ENCODE peak calls at places on chromosomes 12 and 14, in six cellular contexts. I is sigmoid colon, D is OCI-LY7, G is cardiac fibroblast, M is kidney, Y is AG09309. C is an unnamed sample.

GRCh38 chr14:22220427-22220826 is 368.6 kb downstream of the DAD1 start:
- DNase-seq in Y (no peak), G (peak), I (no peak), D (no peak), M (no peak), C (peak)

GRCh38 chr12:107593713-107594381 is 91.8 kb upstream of the PWP1 start:
- DNase-seq in G (peak), D (peak), M (no peak), I (no peak), Y (no peak), C (no peak)

GRCh38 chr12:20946732-20947131 is 136.2 kb downstream of the SLCO1B3 start:
- DNase-seq in G (peak), I (no peak), M (no peak), Y (no peak), D (peak), C (peak)

GRCh38 chr12:288687-289086 is 26.1 kb upstream of the SLC6A13 start:
- DNase-seq in I (no peak), G (peak), D (no peak), Y (peak), M (no peak), C (peak)

GRCh38 chr12:12791756-12792346 is 6.4 kb downstream of the APOLD1 start:
- DNase-seq in Y (no peak), I (peak), G (no peak), D (no peak), M (no peak), C (no peak)

GRCh38 chr14:75278422-75279152 is at the start of gene FOS:
- DNase-seq in D (peak), Y (no peak), G (peak), M (peak), I (peak), C (peak)

GRCh38 chr12:7107181-7108041 is 1.6 kb downstream of the C1RL start:
- DNase-seq in Y (no peak), D (no peak), G (peak), M (no peak), I (peak), C (peak)

GRCh38 chr14:105568859-105569766 is 42.7 kb downstream of the TMEM121 start:
- DNase-seq in G (no peak), Y (no peak), I (no peak), M (no peak), D (peak), C (no peak)

GRCh38 chr12:92899388-92900001 is 29.6 kb downstream of the EEA1 start:
- DNase-seq in D (no peak), I (peak), Y (peak), M (peak), G (peak), C (peak)

GRCh38 chr12:52645120-52645761 is 6.8 kb downstream of the KRT2 start:
- DNase-seq in G (no peak), Y (no peak), D (no peak), M (no peak), I (no peak), C (peak)

GRCh38 chr12:92403210-92404175 is 257.8 kb upstream of the BTG1 start:
- DNase-seq in M (no peak), G (no peak), I (no peak), D (peak), Y (no peak), C (no peak)

GRCh38 chr12:31629756-31630732 is 29.4 kb upstream of the ETFBKMT start:
- DNase-seq in D (no peak), Y (no peak), M (peak), G (peak), I (no peak), C (no peak)

GRCh38 chr12:107393043-107393725 is 292.4 kb upstream of the PWP1 start:
- DNase-seq in D (no peak), I (no peak), G (no peak), Y (no peak), M (no peak), C (peak)

GRCh38 chr14:71710001-71710400 is 222.2 kb upstream of the RGS6 start:
- DNase-seq in G (no peak), D (no peak), I (no peak), M (no peak), Y (no peak), C (no peak)

GRCh38 chr12:13177373-13177772 is 19.2 kb upstream of the EMP1 start:
- DNase-seq in D (no peak), M (no peak), Y (no peak), I (no peak), G (peak), C (peak)

GRCh38 chr14:39988939-39989338 is 556.7 kb upstream of the FBXO33 start:
- DNase-seq in M (no peak), D (peak), G (peak), I (no peak), Y (peak), C (peak)
- TF ChIP-seq CTCF in M (peak), D (peak), G (no peak), I (peak), Y (no peak), C (peak)

DNA sequence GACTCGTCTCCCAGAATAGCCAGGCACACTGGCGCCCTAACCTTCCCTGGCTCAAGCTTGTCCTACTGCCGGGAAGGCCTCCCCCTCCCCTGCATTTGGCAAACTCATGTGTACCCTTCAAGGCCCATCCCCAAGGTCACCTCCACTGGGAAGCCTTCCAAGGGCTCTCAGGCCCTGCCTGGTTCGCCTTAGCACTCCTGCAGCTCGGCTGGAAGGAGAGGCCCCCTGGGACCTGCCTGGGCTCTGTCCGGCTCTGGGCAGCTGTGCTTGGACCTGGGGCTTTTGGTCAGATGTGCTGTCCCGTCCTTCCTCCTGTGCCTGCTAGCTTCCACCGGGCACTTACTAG is 15.6 kb upstream of the DLK1 start:
- DNase-seq in M (no peak), Y (no peak), D (no peak), I (no peak), G (no peak), C (no peak)
- H3K4me3 ChIP-seq in M (no peak), Y (no peak), D (no peak), I (no peak), G (no peak), C (no peak)

GRCh38 chr12:48924617-48925217 is 575 bp downstream of the FKBP11 start:
- DNase-seq in G (peak), Y (no peak), I (peak), M (peak), D (peak), C (peak)
- TF ChIP-seq CTCF in G (peak), Y (peak), I (peak), M (peak), D (peak), C (peak)

DNA sequence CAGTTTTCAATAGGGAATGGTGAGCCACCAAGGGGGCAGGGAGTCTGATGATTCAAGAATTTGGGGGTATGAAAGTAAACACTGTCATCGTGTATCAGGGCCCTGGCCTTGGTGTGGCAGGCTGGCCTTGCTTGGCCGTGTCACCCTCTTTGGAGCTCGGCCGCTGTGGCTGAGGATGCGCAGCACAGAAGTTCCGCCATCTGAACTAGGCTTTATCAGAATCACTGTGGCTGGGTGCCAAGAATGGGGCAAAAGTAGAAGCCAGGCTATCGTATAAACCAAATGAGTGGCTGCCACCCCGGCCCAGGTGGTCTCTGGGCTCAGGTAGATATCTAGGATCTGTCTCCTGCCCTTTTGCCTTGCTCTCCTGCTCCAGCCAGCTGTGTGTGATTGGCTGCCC is 137.4 kb downstream of the PAPOLA start:
- DNase-seq in D (no peak), G (no peak), M (no peak), I (no peak), Y (no peak), C (no peak)
- H3K4me3 ChIP-seq in D (no peak), G (no peak), M (no peak), I (no peak), Y (no peak), C (no peak)

DNA sequence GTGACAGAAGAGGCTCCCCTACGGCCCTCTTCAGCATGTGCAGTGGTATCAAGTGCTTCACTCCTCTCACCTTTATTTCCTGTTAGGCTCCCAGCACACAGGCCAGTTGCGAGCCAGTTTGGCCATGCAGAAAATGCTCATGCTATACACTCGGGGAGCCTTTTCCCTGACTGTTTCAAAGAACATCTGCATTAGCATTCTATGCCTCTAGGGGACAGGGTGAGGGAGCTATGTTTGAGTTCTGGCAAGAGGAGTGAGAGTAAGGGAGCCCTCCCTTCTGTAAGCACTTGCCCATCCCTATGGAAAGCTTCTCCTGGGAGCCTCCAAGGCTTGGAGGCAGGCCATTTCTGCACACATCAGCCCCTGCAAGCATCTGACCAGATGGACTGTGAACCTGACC is 291.4 kb downstream of the RPS29 start:
- DNase-seq in I (no peak), M (no peak), Y (no peak), G (no peak), D (no peak), C (no peak)
- TF ChIP-seq CTCF in I (no peak), M (no peak), Y (no peak), G (no peak), D (no peak), C (no peak)

GRCh38 chr12:115916910-115917668 is 360.4 kb downstream of the MED13L start:
- DNase-seq in I (peak), M (peak), Y (no peak), D (peak), G (peak), C (peak)
- H3K4me3 ChIP-seq in I (no peak), M (no peak), Y (no peak), D (no peak), G (no peak), C (peak)

GRCh38 chr12:23359975-23360638 is 589.4 kb downstream of the SOX5 start:
- DNase-seq in Y (no peak), G (no peak), D (no peak), M (no peak), I (no peak), C (no peak)

GRCh38 chr12:23356440-23356839 is 593.0 kb downstream of the SOX5 start:
- DNase-seq in Y (no peak), G (no peak), D (no peak), I (no peak), M (no peak), C (peak)

GRCh38 chr12:23356927-23357708 is 592.4 kb downstream of the SOX5 start:
- DNase-seq in G (no peak), D (no peak), Y (no peak), I (no peak), M (no peak), C (no peak)

DNA sequence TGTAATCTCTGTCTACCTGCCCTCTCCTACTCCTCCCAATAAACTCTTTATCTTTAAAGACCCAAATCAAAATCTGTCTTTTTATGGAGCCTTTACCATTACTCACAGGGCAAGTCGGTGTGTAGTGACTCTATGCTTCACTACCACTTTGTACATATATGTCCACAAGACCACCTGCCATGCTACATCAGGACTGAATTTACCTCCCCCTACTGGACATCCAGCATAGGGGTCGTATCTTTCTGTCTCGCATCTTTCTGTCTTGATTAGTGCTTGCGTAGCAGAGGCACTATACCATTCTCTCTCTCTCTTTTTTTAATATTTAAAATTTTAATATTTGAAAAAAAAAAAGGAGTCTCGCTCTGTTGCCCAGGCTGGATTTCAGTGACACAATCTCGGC is 587.5 kb downstream of the SOX5 start:
- DNase-seq in I (no peak), D (no peak), G (no peak), M (no peak), Y (no peak), C (no peak)
- TF ChIP-seq CTCF in I (no peak), D (peak), G (no peak), M (no peak), Y (no peak), C (no peak)

GRCh38 chr14:60315181-60315580 is 66.2 kb downstream of the PPM1A start:
- DNase-seq in I (no peak), M (no peak), D (no peak), Y (no peak), G (no peak), C (no peak)

GRCh38 chr14:60313093-60313492 is 64.1 kb downstream of the PPM1A start:
- DNase-seq in D (no peak), I (no peak), M (no peak), Y (no peak), G (peak), C (no peak)

GRCh38 chr14:60315591-60315990 is 66.6 kb downstream of the PPM1A start:
- DNase-seq in G (no peak), D (no peak), I (no peak), M (no peak), Y (no peak), C (no peak)

GRCh38 chr14:60323199-60323891 is 74.3 kb downstream of the PPM1A start:
- DNase-seq in I (no peak), Y (no peak), M (no peak), D (no peak), G (no peak), C (no peak)

DNA sequence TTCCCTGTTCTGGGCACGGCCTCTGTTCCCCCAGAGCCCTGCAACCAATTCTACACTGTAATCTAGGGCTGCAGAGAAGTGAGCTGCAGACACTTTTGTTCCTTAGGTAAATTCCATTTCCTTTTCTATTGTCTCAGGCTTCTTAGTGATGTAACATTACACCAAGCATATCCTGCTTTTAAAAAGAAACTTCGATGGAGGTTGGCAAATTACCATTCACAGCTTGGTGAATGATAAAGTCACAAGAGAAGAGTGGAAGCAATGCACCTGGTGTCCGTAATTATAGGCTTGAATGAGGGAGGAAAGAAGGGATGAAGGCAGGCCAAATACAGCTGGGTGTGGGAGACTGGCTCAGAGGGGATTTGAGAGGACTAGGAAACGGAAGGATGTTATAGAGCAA is 68.6 kb downstream of the PPM1A start:
- DNase-seq in G (no peak), M (no peak), D (no peak), Y (no peak), I (no peak), C (no peak)
- H3K4me3 ChIP-seq in G (no peak), M (no peak), D (no peak), Y (no peak), I (no peak), C (no peak)

C was measured in epithelial cell of esophagus.